ENCODE peak calls at places on chromosomes 2 and 18, in four cellular contexts. One of them, this sample, is unnamed.

GRCh38 chr18:55384551-55385275 is 203.3 kb downstream of the TCF4 start:
- DNase-seq in neural progenitor cell: peak
- DNase-seq in choroid plexus epithelial cell: peak
- DNase-seq in AG09309: no peak
- DNase-seq in this sample: peak

GRCh38 chr2:95384854-95385569 is 17.5 kb upstream of the FAHD2A start:
- DNase-seq in neural progenitor cell: peak
- DNase-seq in choroid plexus epithelial cell: no peak
- DNase-seq in AG09309: no peak
- DNase-seq in this sample: no peak

GRCh38 chr2:185417111-185417510 is 321.5 kb upstream of the FSIP2 start:
- DNase-seq in neural progenitor cell: no peak
- DNase-seq in choroid plexus epithelial cell: peak
- DNase-seq in AG09309: no peak
- DNase-seq in this sample: no peak

GRCh38 chr18:65235966-65236634 is 514.7 kb upstream of the CDH7 start:
- DNase-seq in neural progenitor cell: no peak
- DNase-seq in choroid plexus epithelial cell: no peak
- DNase-seq in AG09309: no peak
- DNase-seq in this sample: no peak

GRCh38 chr2:199596549-199596948 is 138.8 kb upstream of the SATB2 start:
- DNase-seq in neural progenitor cell: peak
- DNase-seq in choroid plexus epithelial cell: peak
- DNase-seq in AG09309: no peak
- DNase-seq in this sample: peak

GRCh38 chr2:236165491-236166156 is 2.6 kb downstream of the GBX2 start:
- DNase-seq in neural progenitor cell: no peak
- DNase-seq in choroid plexus epithelial cell: no peak
- DNase-seq in AG09309: no peak
- DNase-seq in this sample: no peak

GRCh38 chr2:170739048-170739447 is 23.9 kb downstream of the SP5 start:
- DNase-seq in neural progenitor cell: no peak
- DNase-seq in choroid plexus epithelial cell: peak
- DNase-seq in AG09309: peak
- DNase-seq in this sample: peak

GRCh38 chr18:5463390-5463789 is 80.4 kb downstream of the EPB41L3 start:
- DNase-seq in neural progenitor cell: no peak
- DNase-seq in choroid plexus epithelial cell: peak
- DNase-seq in AG09309: peak
- DNase-seq in this sample: peak

GRCh38 chr18:75654928-75655745 is 227.6 kb upstream of the SMIM21 start:
- DNase-seq in neural progenitor cell: peak
- DNase-seq in choroid plexus epithelial cell: no peak
- DNase-seq in AG09309: no peak
- DNase-seq in this sample: no peak

GRCh38 chr18:37385846-37386435 is 179.7 kb downstream of the CELF4 start:
- DNase-seq in neural progenitor cell: peak
- DNase-seq in choroid plexus epithelial cell: peak
- DNase-seq in AG09309: no peak
- DNase-seq in this sample: peak

GRCh38 chr2:43738257-43738656 is 35.6 kb upstream of the DYNC2LI1 start:
- DNase-seq in neural progenitor cell: no peak
- DNase-seq in choroid plexus epithelial cell: no peak
- DNase-seq in AG09309: no peak
- DNase-seq in this sample: no peak

GRCh38 chr2:173830169-173830568 is 135.0 kb downstream of the SP3 start:
- DNase-seq in neural progenitor cell: no peak
- DNase-seq in choroid plexus epithelial cell: no peak
- DNase-seq in AG09309: peak
- DNase-seq in this sample: peak

GRCh38 chr2:46717733-46718121 is 197.9 kb downstream of the MCFD2 start:
- DNase-seq in neural progenitor cell: peak
- DNase-seq in choroid plexus epithelial cell: peak
- DNase-seq in AG09309: no peak
- DNase-seq in this sample: no peak

GRCh38 chr2:171675810-171676345 is 11.4 kb upstream of the DYNC1I2 start:
- DNase-seq in neural progenitor cell: peak
- DNase-seq in choroid plexus epithelial cell: no peak
- DNase-seq in AG09309: no peak
- DNase-seq in this sample: no peak

GRCh38 chr2:42830922-42831574 is 38.7 kb upstream of the HAAO start:
- DNase-seq in neural progenitor cell: no peak
- DNase-seq in choroid plexus epithelial cell: no peak
- DNase-seq in AG09309: no peak
- DNase-seq in this sample: no peak

GRCh38 chr18:7173216-7173615 is 55.6 kb upstream of the LAMA1 start:
- DNase-seq in neural progenitor cell: no peak
- DNase-seq in choroid plexus epithelial cell: no peak
- DNase-seq in AG09309: no peak
- DNase-seq in this sample: no peak

GRCh38 chr2:239921843-239922242 is 103.3 kb downstream of the NDUFA10 start:
- DNase-seq in neural progenitor cell: no peak
- DNase-seq in choroid plexus epithelial cell: no peak
- DNase-seq in AG09309: no peak
- DNase-seq in this sample: no peak

GRCh38 chr2:58072102-58072501 is 25.5 kb downstream of the VRK2 start:
- DNase-seq in neural progenitor cell: no peak
- DNase-seq in choroid plexus epithelial cell: no peak
- DNase-seq in AG09309: no peak
- DNase-seq in this sample: no peak

GRCh38 chr2:203579131-203579643 is 44.1 kb upstream of the RAPH1 start:
- DNase-seq in neural progenitor cell: no peak
- DNase-seq in choroid plexus epithelial cell: peak
- DNase-seq in AG09309: no peak
- DNase-seq in this sample: peak

GRCh38 chr2:160222546-160223281 is 22.6 kb upstream of the ITGB6 start:
- DNase-seq in neural progenitor cell: no peak
- DNase-seq in choroid plexus epithelial cell: no peak
- DNase-seq in AG09309: no peak
- DNase-seq in this sample: no peak

GRCh38 chr2:239668042-239668441 is 267.2 kb upstream of the HDAC4 start:
- DNase-seq in neural progenitor cell: no peak
- DNase-seq in choroid plexus epithelial cell: no peak
- DNase-seq in AG09309: no peak
- DNase-seq in this sample: no peak

GRCh38 chr2:179859523-179859922 is 1.9 kb downstream of the ZNF385B start:
- DNase-seq in neural progenitor cell: no peak
- DNase-seq in choroid plexus epithelial cell: no peak
- DNase-seq in AG09309: no peak
- DNase-seq in this sample: no peak
- H3K4me3 ChIP-seq in neural progenitor cell: peak
- H3K4me3 ChIP-seq in choroid plexus epithelial cell: no peak
- H3K4me3 ChIP-seq in AG09309: no peak
- H3K4me3 ChIP-seq in this sample: no peak

DNA sequence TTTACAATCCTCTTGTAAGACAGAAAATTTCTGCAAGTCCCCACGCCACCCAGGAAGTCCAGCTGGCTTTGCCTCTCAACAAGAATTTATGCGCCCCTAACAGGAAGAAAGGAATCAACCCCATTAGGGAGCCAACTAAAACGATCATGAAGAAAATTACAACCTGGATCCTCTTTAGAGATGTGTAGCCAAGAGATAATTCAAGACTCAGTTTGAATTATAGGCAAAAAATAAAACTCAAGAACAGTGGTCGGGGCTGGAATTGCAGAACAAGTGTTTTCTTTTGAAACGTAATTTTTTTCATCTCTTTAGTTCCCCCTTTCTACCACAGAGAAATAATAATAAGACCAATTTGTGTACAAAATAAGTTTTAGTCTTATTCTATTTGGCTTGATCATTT is 22.4 kb downstream of the PDCD1 start:
- DNase-seq in neural progenitor cell: no peak
- DNase-seq in choroid plexus epithelial cell: peak
- DNase-seq in AG09309: no peak
- DNase-seq in this sample: no peak
- TF ChIP-seq CTCF in neural progenitor cell: no peak
- TF ChIP-seq CTCF in choroid plexus epithelial cell: no peak
- TF ChIP-seq CTCF in AG09309: no peak
- TF ChIP-seq CTCF in this sample: no peak

GRCh38 chr18:26416652-26417150 is 131.7 kb downstream of the KCTD1 start:
- DNase-seq in neural progenitor cell: no peak
- DNase-seq in choroid plexus epithelial cell: no peak
- DNase-seq in AG09309: no peak
- DNase-seq in this sample: no peak

GRCh38 chr18:26415041-26415440 is 133.3 kb downstream of the KCTD1 start:
- DNase-seq in neural progenitor cell: no peak
- DNase-seq in choroid plexus epithelial cell: no peak
- DNase-seq in AG09309: no peak
- DNase-seq in this sample: no peak

GRCh38 chr18:26418225-26418624 is 130.1 kb downstream of the KCTD1 start:
- DNase-seq in neural progenitor cell: no peak
- DNase-seq in choroid plexus epithelial cell: no peak
- DNase-seq in AG09309: no peak
- DNase-seq in this sample: no peak

GRCh38 chr18:26417190-26417589 is 131.2 kb downstream of the KCTD1 start:
- DNase-seq in neural progenitor cell: no peak
- DNase-seq in choroid plexus epithelial cell: no peak
- DNase-seq in AG09309: no peak
- DNase-seq in this sample: no peak

DNA sequence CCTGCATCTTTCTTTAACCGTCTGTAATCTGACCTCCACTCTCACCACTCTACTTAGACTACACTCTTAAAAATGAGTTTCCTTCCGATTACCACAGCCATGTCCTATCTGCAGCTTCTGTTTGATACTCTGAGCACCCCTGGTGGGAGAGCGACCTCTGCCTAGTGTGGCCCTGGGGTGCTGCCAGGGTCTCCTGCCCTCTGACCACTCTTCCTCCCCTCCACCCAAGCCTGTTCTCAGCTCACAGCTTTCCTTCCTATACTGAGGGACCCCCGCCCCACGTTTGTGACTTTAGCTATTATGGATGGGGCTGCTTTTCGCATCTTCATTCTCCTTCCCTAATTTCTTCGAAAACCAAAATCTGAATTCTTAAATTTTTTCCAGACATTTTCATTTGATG is 132.7 kb downstream of the KCTD1 start:
- DNase-seq in neural progenitor cell: no peak
- DNase-seq in choroid plexus epithelial cell: no peak
- DNase-seq in AG09309: no peak
- DNase-seq in this sample: no peak
- H3K4me3 ChIP-seq in neural progenitor cell: no peak
- H3K4me3 ChIP-seq in choroid plexus epithelial cell: no peak
- H3K4me3 ChIP-seq in AG09309: no peak
- H3K4me3 ChIP-seq in this sample: no peak

GRCh38 chr2:55107428-55107827 is 57.2 kb upstream of the RTN4 start:
- DNase-seq in neural progenitor cell: no peak
- DNase-seq in choroid plexus epithelial cell: peak
- DNase-seq in AG09309: no peak
- DNase-seq in this sample: no peak

GRCh38 chr2:55103039-55103438 is 52.8 kb upstream of the RTN4 start:
- DNase-seq in neural progenitor cell: no peak
- DNase-seq in choroid plexus epithelial cell: peak
- DNase-seq in AG09309: no peak
- DNase-seq in this sample: no peak

GRCh38 chr2:55108456-55108855 is 58.2 kb upstream of the RTN4 start:
- DNase-seq in neural progenitor cell: no peak
- DNase-seq in choroid plexus epithelial cell: no peak
- DNase-seq in AG09309: no peak
- DNase-seq in this sample: no peak

GRCh38 chr2:55106148-55106547 is 55.9 kb upstream of the RTN4 start:
- DNase-seq in neural progenitor cell: no peak
- DNase-seq in choroid plexus epithelial cell: peak
- DNase-seq in AG09309: no peak
- DNase-seq in this sample: no peak

DNA sequence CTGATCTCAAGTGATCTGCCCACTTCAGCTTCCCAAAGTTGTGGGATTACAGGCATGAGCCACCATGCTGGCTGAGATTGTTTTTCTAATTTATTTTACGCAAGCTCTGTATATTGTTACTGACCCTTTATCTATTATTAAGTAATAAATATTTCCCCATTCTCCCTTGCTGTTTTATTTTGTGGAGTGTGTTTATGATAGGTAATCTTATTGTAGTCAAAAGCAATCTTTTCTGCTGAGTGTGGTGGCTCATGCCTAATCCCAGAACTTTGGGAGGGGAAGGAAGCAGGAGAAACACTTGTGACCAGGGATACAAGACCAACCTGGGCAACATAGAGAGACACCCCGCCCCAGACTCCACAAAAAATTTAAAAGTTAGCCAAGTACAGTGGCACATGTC is 55.2 kb upstream of the RTN4 start:
- DNase-seq in neural progenitor cell: no peak
- DNase-seq in choroid plexus epithelial cell: no peak
- DNase-seq in AG09309: no peak
- DNase-seq in this sample: no peak
- TF ChIP-seq CTCF in neural progenitor cell: no peak
- TF ChIP-seq CTCF in choroid plexus epithelial cell: no peak
- TF ChIP-seq CTCF in AG09309: no peak
- TF ChIP-seq CTCF in this sample: no peak

This sample was measured in fibroblast of pulmonary artery.